ENCODE peak calls at places on chromosomes 11 and 22, in six cellular contexts. One of them, this sample, is unnamed.
A peak's percentile ranks its signal among the peaks of the same experiment; 100 is the strongest.

GRCh38 chr22:47030881-47031627 is 268.6 kb downstream of the TBC1D22A start:
- DNase-seq in left ventricle myocardium inferior: peak; percentile 3
- DNase-seq in ovary: no peak
- DNase-seq in cardiac muscle cell: no peak
- DNase-seq in neural progenitor cell: no peak
- DNase-seq in mammary epithelial cell: no peak
- DNase-seq in this sample: no peak

GRCh38 chr11:35598254-35599125 is 19.8 kb upstream of the FJX1 start:
- DNase-seq in ovary: no peak
- DNase-seq in mammary epithelial cell: peak; percentile 96
- DNase-seq in left ventricle myocardium inferior: no peak
- DNase-seq in neural progenitor cell: no peak
- DNase-seq in cardiac muscle cell: no peak
- DNase-seq in this sample: no peak

GRCh38 chr11:30583505-30584280 is 2.5 kb downstream of the MPPED2 start:
- DNase-seq in left ventricle myocardium inferior: peak; percentile 20
- DNase-seq in neural progenitor cell: peak; percentile 59
- DNase-seq in ovary: peak; percentile 20
- DNase-seq in mammary epithelial cell: no peak
- DNase-seq in cardiac muscle cell: peak; percentile 70
- DNase-seq in this sample: peak; percentile 30

GRCh38 chr22:25057013-25057881 is 104.7 kb downstream of the KIAA1671 start:
- DNase-seq in ovary: peak; percentile 74
- DNase-seq in mammary epithelial cell: peak; percentile 30
- DNase-seq in cardiac muscle cell: peak; percentile 72
- DNase-seq in left ventricle myocardium inferior: peak; percentile 58
- DNase-seq in neural progenitor cell: peak; percentile 75
- DNase-seq in this sample: peak; percentile 97

GRCh38 chr11:5288108-5288911 is 13.4 kb downstream of the OR51B4 start:
- DNase-seq in left ventricle myocardium inferior: no peak
- DNase-seq in mammary epithelial cell: peak; percentile 28
- DNase-seq in cardiac muscle cell: no peak
- DNase-seq in neural progenitor cell: no peak
- DNase-seq in ovary: no peak
- DNase-seq in this sample: no peak

GRCh38 chr11:74134661-74135515 is 35.9 kb downstream of the C2CD3 start:
- DNase-seq in mammary epithelial cell: peak; percentile 94
- DNase-seq in neural progenitor cell: no peak
- DNase-seq in left ventricle myocardium inferior: no peak
- DNase-seq in cardiac muscle cell: no peak
- DNase-seq in ovary: no peak
- DNase-seq in this sample: peak; percentile 32

GRCh38 chr11:27187848-27188621 is 147.4 kb downstream of the BBOX1 start:
- DNase-seq in left ventricle myocardium inferior: no peak
- DNase-seq in mammary epithelial cell: no peak
- DNase-seq in neural progenitor cell: no peak
- DNase-seq in ovary: no peak
- DNase-seq in cardiac muscle cell: peak; percentile 27
- DNase-seq in this sample: no peak

GRCh38 chr11:45104790-45105084 is 41.7 kb upstream of the PRDM11 start:
- DNase-seq in ovary: no peak
- DNase-seq in neural progenitor cell: no peak
- DNase-seq in left ventricle myocardium inferior: no peak
- DNase-seq in cardiac muscle cell: no peak
- DNase-seq in mammary epithelial cell: no peak
- DNase-seq in this sample: no peak

GRCh38 chr11:122755409-122755808 is 82.9 kb upstream of the CRTAM start:
- DNase-seq in left ventricle myocardium inferior: no peak
- DNase-seq in neural progenitor cell: peak; percentile 33
- DNase-seq in cardiac muscle cell: peak; percentile 52
- DNase-seq in ovary: no peak
- DNase-seq in mammary epithelial cell: no peak
- DNase-seq in this sample: no peak

GRCh38 chr11:73242291-73243092 is 24.4 kb downstream of the P2RY2 start:
- DNase-seq in mammary epithelial cell: peak; percentile 63
- DNase-seq in ovary: peak; percentile 74
- DNase-seq in neural progenitor cell: peak; percentile 83
- DNase-seq in left ventricle myocardium inferior: peak; percentile 74
- DNase-seq in cardiac muscle cell: peak; percentile 78
- DNase-seq in this sample: peak; percentile 90

GRCh38 chr11:102111787-102112653 is 1.8 kb downstream of the YAP1 start:
- DNase-seq in cardiac muscle cell: peak; percentile 49
- DNase-seq in left ventricle myocardium inferior: no peak
- DNase-seq in mammary epithelial cell: peak; percentile 93
- DNase-seq in neural progenitor cell: peak; percentile 60
- DNase-seq in ovary: peak; percentile 69
- DNase-seq in this sample: peak; percentile 9

GRCh38 chr22:40123387-40123786 is 54.3 kb upstream of the TNRC6B start:
- DNase-seq in cardiac muscle cell: no peak
- DNase-seq in mammary epithelial cell: no peak
- DNase-seq in neural progenitor cell: no peak
- DNase-seq in ovary: peak; percentile 21
- DNase-seq in left ventricle myocardium inferior: peak; percentile 47
- DNase-seq in this sample: no peak

GRCh38 chr11:116960916-116961315 is 123.5 kb upstream of the APOA1 start:
- DNase-seq in cardiac muscle cell: peak; percentile 19
- DNase-seq in neural progenitor cell: peak; percentile 5
- DNase-seq in left ventricle myocardium inferior: no peak
- DNase-seq in ovary: no peak
- DNase-seq in mammary epithelial cell: peak; percentile 76
- DNase-seq in this sample: peak; percentile 3

GRCh38 chr11:6440906-6441358 is at the start of gene HPX:
- DNase-seq in left ventricle myocardium inferior: no peak
- DNase-seq in cardiac muscle cell: no peak
- DNase-seq in mammary epithelial cell: no peak
- DNase-seq in ovary: no peak
- DNase-seq in neural progenitor cell: no peak
- DNase-seq in this sample: no peak

GRCh38 chr22:48951836-48952235 is 875.8 kb downstream of the BRD1 start:
- DNase-seq in ovary: no peak
- DNase-seq in neural progenitor cell: no peak
- DNase-seq in left ventricle myocardium inferior: no peak
- DNase-seq in mammary epithelial cell: no peak
- DNase-seq in cardiac muscle cell: no peak
- DNase-seq in this sample: no peak

GRCh38 chr22:16966251-16966650 is 41.8 kb downstream of the GAB4 start:
- DNase-seq in left ventricle myocardium inferior: no peak
- DNase-seq in cardiac muscle cell: no peak
- DNase-seq in neural progenitor cell: no peak
- DNase-seq in mammary epithelial cell: no peak
- DNase-seq in ovary: no peak
- DNase-seq in this sample: no peak

GRCh38 chr22:37897805-37898204 is 8.3 kb upstream of the MICALL1 start:
- DNase-seq in ovary: no peak
- DNase-seq in neural progenitor cell: no peak
- DNase-seq in mammary epithelial cell: no peak
- DNase-seq in cardiac muscle cell: no peak
- DNase-seq in left ventricle myocardium inferior: no peak
- DNase-seq in this sample: no peak
- H3K27ac ChIP-seq in ovary: no peak overlapping the region
- H3K27ac ChIP-seq in neural progenitor cell: no peak overlapping the region
- H3K27ac ChIP-seq in mammary epithelial cell: peak overlapping the region; percentile 96
- H3K27ac ChIP-seq in cardiac muscle cell: no peak overlapping the region
- H3K27ac ChIP-seq in left ventricle myocardium inferior: no peak overlapping the region
- H3K27ac ChIP-seq in this sample: no peak overlapping the region

GRCh38 chr11:71199226-71199815 is 53.1 kb downstream of the SHANK2 start:
- DNase-seq in left ventricle myocardium inferior: no peak
- DNase-seq in cardiac muscle cell: no peak
- DNase-seq in ovary: no peak
- DNase-seq in mammary epithelial cell: no peak
- DNase-seq in neural progenitor cell: no peak
- DNase-seq in this sample: no peak

GRCh38 chr11:71201936-71202597 is 50.3 kb downstream of the SHANK2 start:
- DNase-seq in ovary: no peak
- DNase-seq in neural progenitor cell: no peak
- DNase-seq in left ventricle myocardium inferior: no peak
- DNase-seq in cardiac muscle cell: no peak
- DNase-seq in mammary epithelial cell: no peak
- DNase-seq in this sample: no peak

GRCh38 chr11:71200172-71200716 is 52.1 kb downstream of the SHANK2 start:
- DNase-seq in left ventricle myocardium inferior: no peak
- DNase-seq in ovary: no peak
- DNase-seq in cardiac muscle cell: no peak
- DNase-seq in mammary epithelial cell: no peak
- DNase-seq in neural progenitor cell: no peak
- DNase-seq in this sample: no peak

GRCh38 chr11:71201231-71201630 is 51.1 kb downstream of the SHANK2 start:
- DNase-seq in left ventricle myocardium inferior: no peak
- DNase-seq in neural progenitor cell: no peak
- DNase-seq in mammary epithelial cell: no peak
- DNase-seq in ovary: no peak
- DNase-seq in cardiac muscle cell: no peak
- DNase-seq in this sample: no peak

DNA sequence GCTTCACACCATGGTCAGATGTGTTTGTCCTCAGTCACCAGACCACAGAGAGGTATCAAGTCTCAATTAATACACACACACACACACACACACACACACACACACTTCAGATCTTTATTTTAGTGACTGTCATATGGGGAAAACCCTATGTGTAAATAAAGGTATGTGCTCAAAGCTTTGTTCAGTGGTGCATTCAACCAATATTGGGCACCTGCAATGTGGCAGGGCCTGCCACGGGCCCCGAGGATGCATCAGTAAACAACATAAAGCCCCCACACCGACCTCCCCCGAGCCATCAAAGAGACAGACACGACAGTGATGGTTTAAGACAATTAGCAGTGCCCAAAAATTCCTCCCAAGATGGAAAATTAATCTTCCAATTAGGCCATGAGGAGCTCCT is 51.6 kb downstream of the SHANK2 start:
- DNase-seq in cardiac muscle cell: no peak
- DNase-seq in ovary: no peak
- DNase-seq in left ventricle myocardium inferior: no peak
- DNase-seq in mammary epithelial cell: no peak
- DNase-seq in neural progenitor cell: no peak
- DNase-seq in this sample: no peak
- H3K4me1 ChIP-seq in cardiac muscle cell: no peaks in the 10 kb centered on the region
- H3K4me1 ChIP-seq in ovary: no peaks in the 10 kb centered on the region
- H3K4me1 ChIP-seq in left ventricle myocardium inferior: no peaks in the 10 kb centered on the region
- H3K4me1 ChIP-seq in mammary epithelial cell: no peaks in the 10 kb centered on the region
- H3K4me1 ChIP-seq in neural progenitor cell: no peaks in the 10 kb centered on the region
- H3K4me1 ChIP-seq in this sample: no peaks in the 10 kb centered on the region

DNA sequence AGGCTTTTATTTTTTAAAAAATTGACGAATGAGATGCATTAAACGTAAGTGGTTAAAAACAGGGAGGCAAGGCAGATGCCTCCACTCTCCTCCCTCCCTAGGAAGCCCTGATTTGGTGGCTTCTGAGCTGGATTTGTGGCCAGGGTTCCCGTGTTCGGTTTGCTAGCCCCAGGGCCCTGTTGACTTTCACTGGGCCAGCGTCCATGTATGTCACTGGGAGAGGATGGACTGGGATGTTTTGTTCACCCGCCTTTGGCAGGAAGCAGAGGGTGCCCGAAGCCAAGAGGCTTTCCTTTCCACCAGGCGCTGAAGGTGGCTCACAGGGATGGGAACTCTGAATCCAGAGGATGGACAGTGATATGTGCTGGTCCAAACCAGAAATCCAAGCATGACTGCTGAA is 146.6 kb downstream of the CSNK2A3 start:
- DNase-seq in left ventricle myocardium inferior: no peak
- DNase-seq in ovary: no peak
- DNase-seq in cardiac muscle cell: no peak
- DNase-seq in mammary epithelial cell: no peak
- DNase-seq in neural progenitor cell: no peak
- DNase-seq in this sample: no peak
- H3K4me3 ChIP-seq in left ventricle myocardium inferior: no peak overlapping the region
- H3K4me3 ChIP-seq in ovary: no peak overlapping the region
- H3K4me3 ChIP-seq in cardiac muscle cell: no peak overlapping the region
- H3K4me3 ChIP-seq in mammary epithelial cell: no peak overlapping the region
- H3K4me3 ChIP-seq in neural progenitor cell: no peak overlapping the region
- H3K4me3 ChIP-seq in this sample: no peak overlapping the region

DNA sequence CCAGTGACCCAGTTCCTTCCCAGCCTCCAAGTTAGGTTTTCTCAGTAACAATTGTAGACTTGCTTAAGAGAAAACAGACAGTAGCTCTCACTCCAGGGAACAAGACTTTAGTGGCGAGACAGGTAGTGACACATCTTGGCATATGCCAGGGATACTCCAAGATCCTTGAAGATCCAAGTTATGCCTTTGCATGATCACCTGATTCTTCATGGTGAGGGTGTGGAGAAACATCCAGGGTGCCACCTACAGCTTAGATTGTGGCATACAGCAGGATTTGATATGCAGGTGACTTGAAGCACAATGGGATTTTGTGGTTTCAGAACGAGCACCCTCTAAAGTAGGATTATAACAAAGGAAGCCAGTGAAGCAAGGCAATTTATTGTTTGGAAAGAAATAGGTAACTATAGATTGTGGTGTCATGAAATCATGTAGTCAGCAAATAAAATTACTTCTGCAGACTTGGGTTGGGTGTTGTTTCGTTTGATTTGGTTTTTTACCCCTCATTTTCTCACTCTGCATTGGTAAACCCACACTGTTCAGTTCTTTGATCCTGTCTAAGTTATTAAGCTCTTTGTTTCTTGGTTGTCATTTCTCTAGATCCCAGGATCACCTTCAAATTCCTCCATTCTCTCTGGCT is 9.2 kb downstream of the POU2AF3 start:
- DNase-seq in neural progenitor cell: no peak
- DNase-seq in cardiac muscle cell: no peak
- DNase-seq in mammary epithelial cell: no peak
- DNase-seq in left ventricle myocardium inferior: no peak
- DNase-seq in ovary: no peak
- DNase-seq in this sample: no peak
- H3K27ac ChIP-seq in neural progenitor cell: no peak overlapping the region
- H3K27ac ChIP-seq in cardiac muscle cell: no peak overlapping the region
- H3K27ac ChIP-seq in mammary epithelial cell: no peak overlapping the region
- H3K27ac ChIP-seq in left ventricle myocardium inferior: no peak overlapping the region
- H3K27ac ChIP-seq in ovary: no peak overlapping the region
- H3K27ac ChIP-seq in this sample: no peak overlapping the region

GRCh38 chr11:62506413-62506940 is 40.1 kb downstream of the AHNAK start:
- DNase-seq in mammary epithelial cell: no peak
- DNase-seq in cardiac muscle cell: no peak
- DNase-seq in left ventricle myocardium inferior: no peak
- DNase-seq in ovary: no peak
- DNase-seq in neural progenitor cell: no peak
- DNase-seq in this sample: no peak
- H3K4me1 ChIP-seq in mammary epithelial cell: peaks cover 8% of the 10 kb centered on the region
- H3K4me1 ChIP-seq in cardiac muscle cell: peaks cover 41% of the 10 kb centered on the region
- H3K4me1 ChIP-seq in left ventricle myocardium inferior: peaks cover 80% of the 10 kb centered on the region
- H3K4me1 ChIP-seq in ovary: peaks cover 6% of the 10 kb centered on the region
- H3K4me1 ChIP-seq in neural progenitor cell: peaks cover 41% of the 10 kb centered on the region
- H3K4me1 ChIP-seq in this sample: no peaks in the 10 kb centered on the region

DNA sequence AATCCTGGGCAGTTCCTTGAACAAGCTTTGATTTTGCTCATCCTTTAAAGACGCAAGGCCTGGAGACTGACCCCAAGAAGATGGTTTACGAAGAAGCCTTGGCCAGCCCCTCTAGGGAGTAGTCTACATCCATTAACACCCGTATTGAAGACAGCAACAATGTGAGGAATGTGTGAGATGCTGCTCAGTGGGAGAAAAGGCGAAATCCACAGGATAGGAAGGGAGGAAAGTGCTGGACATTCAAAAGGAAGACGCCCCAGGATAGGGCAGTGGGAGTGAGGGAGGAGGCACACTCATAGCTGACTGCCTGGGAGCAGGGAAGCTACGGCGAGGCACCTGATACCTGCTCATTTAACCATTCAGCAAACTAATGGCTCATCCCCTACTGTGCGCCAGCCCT is 114.1 kb downstream of the RRAS2 start:
- DNase-seq in left ventricle myocardium inferior: no peak
- DNase-seq in ovary: no peak
- DNase-seq in cardiac muscle cell: no peak
- DNase-seq in neural progenitor cell: no peak
- DNase-seq in mammary epithelial cell: no peak
- DNase-seq in this sample: no peak
- H3K4me3 ChIP-seq in left ventricle myocardium inferior: no peak overlapping the region
- H3K4me3 ChIP-seq in ovary: no peak overlapping the region
- H3K4me3 ChIP-seq in cardiac muscle cell: no peak overlapping the region
- H3K4me3 ChIP-seq in neural progenitor cell: no peak overlapping the region
- H3K4me3 ChIP-seq in mammary epithelial cell: no peak overlapping the region
- H3K4me3 ChIP-seq in this sample: no peak overlapping the region